ENCODE peak calls at places on chromosomes 7 and 10, in nine cellular contexts. G is WERI-Rb-1; F is HCT116; M is endodermal cell; I is CD4-positive, alpha-beta T cell; W is Peyer's patch; X is A549; K is naive thymus-derived CD4-positive, alpha-beta T cell; Q is GM23248. T is an unnamed sample.
A peak's percentile ranks its signal among the peaks of the same experiment; 100 is the strongest.

GRCh38 chr10:6297522-6297921 is 94.8 kb downstream of the PFKFB3 start:
- DNase-seq in G (no peak), F (no peak), M (no peak), I (no peak), W (no peak), X (peak; percentile 80), K (no peak), Q (no peak), T (no peak)

GRCh38 chr10:29522038-29522855 is 112.5 kb downstream of the SVIL start:
- DNase-seq in G (no peak), F (no peak), M (no peak), I (no peak), W (no peak), X (no peak), K (no peak), Q (no peak), T (no peak)

GRCh38 chr7:15801041-15801440 is 114.6 kb upstream of the MEOX2 start:
- DNase-seq in G (no peak), F (no peak), M (no peak), I (no peak), W (no peak), X (no peak), K (no peak), Q (no peak), T (no peak)

GRCh38 chr10:43253461-43254198 is 13.2 kb downstream of the RASGEF1A start:
- DNase-seq in G (no peak), F (no peak), M (peak; percentile 46), I (no peak), W (peak; percentile 9), X (no peak), K (no peak), Q (no peak), T (no peak)

GRCh38 chr7:7157177-7157886 is 25.0 kb upstream of the C1GALT1 start:
- DNase-seq in G (no peak), F (no peak), M (no peak), I (peak; percentile 50), W (peak; percentile 61), X (no peak), K (peak; percentile 88), Q (peak; percentile 84), T (peak; percentile 19)

GRCh38 chr7:1716263-1717094 is 46.4 kb downstream of the ELFN1 start:
- DNase-seq in G (no peak), F (no peak), M (no peak), I (no peak), W (no peak), X (no peak), K (no peak), Q (peak; percentile 35), T (no peak)

GRCh38 chr7:105800849-105801534 is 75.4 kb downstream of the ATXN7L1 start:
- DNase-seq in G (no peak), F (no peak), M (no peak), I (no peak), W (no peak), X (no peak), K (no peak), Q (no peak), T (no peak)

GRCh38 chr10:120586471-120586872 is 129.4 kb downstream of the PLPP4 start:
- DNase-seq in G (no peak), F (no peak), M (no peak), I (no peak), W (no peak), X (no peak), K (no peak), Q (peak; percentile 72), T (no peak)

GRCh38 chr7:11297226-11297625 is 323.6 kb downstream of the PHF14 start:
- DNase-seq in G (no peak), F (no peak), M (no peak), I (no peak), W (no peak), X (no peak), K (no peak), Q (peak; percentile 0), T (no peak)

GRCh38 chr10:69007260-69007659 is 18.7 kb downstream of the KIFBP start:
- DNase-seq in G (no peak), F (no peak), M (no peak), I (no peak), W (no peak), X (no peak), K (no peak), Q (no peak), T (no peak)

GRCh38 chr7:130695840-130696239 is 9.5 kb upstream of the TSGA13 start:
- DNase-seq in G (no peak), F (peak; percentile 46), M (no peak), I (no peak), W (no peak), X (peak; percentile 64), K (peak; percentile 13), Q (peak; percentile 66), T (no peak)

GRCh38 chr7:4237296-4238235 is 444.5 kb upstream of the FOXK1 start:
- DNase-seq in G (peak; percentile 75), F (no peak), M (no peak), I (no peak), W (no peak), X (no peak), K (no peak), Q (no peak), T (no peak)

GRCh38 chr10:99329238-99329890 is at the start of gene CNNM1:
- DNase-seq in G (peak; percentile 69), F (no peak), M (peak; percentile 88), I (no peak), W (no peak), X (peak; percentile 77), K (peak; percentile 8), Q (peak; percentile 75), T (no peak)

GRCh38 chr7:130409722-130410072 is 29.4 kb downstream of the CPA1 start:
- DNase-seq in G (no peak), F (no peak), M (no peak), I (no peak), W (no peak), X (no peak), K (no peak), Q (peak; percentile 31), T (no peak)

GRCh38 chr7:132368246-132368900 is 207.9 kb downstream of the PLXNA4 start:
- DNase-seq in G (no peak), F (no peak), M (peak; percentile 25), I (no peak), W (no peak), X (no peak), K (no peak), Q (no peak), T (no peak)

GRCh38 chr10:30467939-30468338 is 34.0 kb downstream of the MAP3K8 start:
- DNase-seq in G (no peak), F (no peak), M (no peak), I (no peak), W (no peak), X (no peak), K (no peak), Q (no peak), T (no peak)

GRCh38 chr7:23618241-23618640 is 21.1 kb downstream of the CCDC126 start:
- DNase-seq in G (no peak), F (no peak), M (no peak), I (no peak), W (no peak), X (no peak), K (no peak), Q (peak; percentile 6), T (no peak)

GRCh38 chr10:26249681-26250080 is 33.1 kb downstream of the GAD2 start:
- DNase-seq in G (no peak), F (no peak), M (no peak), I (no peak), W (no peak), X (no peak), K (no peak), Q (no peak), T (no peak)

GRCh38 chr10:131909929-131910328 is 9.1 kb downstream of the PPP2R2D start:
- DNase-seq in G (no peak), F (no peak), M (peak; percentile 32), I (no peak), W (no peak), X (no peak), K (no peak), Q (no peak), T (no peak)

GRCh38 chr7:95491634-95492314 is 6.0 kb downstream of the ASB4 start:
- DNase-seq in G (no peak), F (peak; percentile 94), M (no peak), I (no peak), W (no peak), X (peak; percentile 34), K (no peak), Q (no peak), T (no peak)

GRCh38 chr10:91632671-91633550 is at the start of gene PPP1R3C:
- DNase-seq in G (peak; percentile 92), F (no peak), M (peak; percentile 92), I (peak; percentile 13), W (peak; percentile 32), X (peak; percentile 93), K (peak; percentile 11), Q (peak; percentile 98), T (no peak)

GRCh38 chr7:30564243-30564892 is 30.3 kb upstream of the GARS1 start:
- DNase-seq in G (peak; percentile 81), F (peak; percentile 78), M (peak; percentile 97), I (peak; percentile 71), W (peak; percentile 66), X (peak; percentile 83), K (peak; percentile 76), Q (peak; percentile 82), T (peak; percentile 69)

DNA sequence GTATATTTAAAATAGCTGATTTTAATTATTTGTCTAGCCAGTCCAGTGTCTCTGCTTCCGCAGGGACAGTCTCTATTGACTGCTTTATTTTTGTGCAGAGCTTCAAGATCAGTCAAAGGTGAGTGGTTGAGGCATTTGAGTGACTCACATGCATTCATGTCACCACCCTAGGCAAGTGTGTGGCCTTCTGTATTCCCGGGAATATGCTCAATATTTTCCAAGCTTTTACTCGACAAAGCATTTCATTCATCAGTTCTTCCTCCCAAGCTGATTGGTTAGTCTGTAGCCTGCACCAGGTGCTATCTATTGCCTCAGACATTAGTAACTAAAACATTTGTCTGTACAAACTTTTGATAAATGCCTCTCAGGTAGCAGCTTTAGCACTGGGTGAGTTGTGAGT is 471.5 kb upstream of the NRG3 start:
- DNase-seq in G (no peak), F (no peak), M (no peak), I (no peak), W (no peak), X (no peak), K (no peak), Q (no peak), T (no peak)
- H3K9me3 ChIP-seq in G (no peaks in the 10 kb centered on the region), F (peaks cover 6% of the 10 kb centered on the region), M (no peaks in the 10 kb centered on the region), I (no peaks in the 10 kb centered on the region), W (no peaks in the 10 kb centered on the region), X (no peaks in the 10 kb centered on the region), K (no peaks in the 10 kb centered on the region), Q (no peaks in the 10 kb centered on the region), T (no peaks in the 10 kb centered on the region)

GRCh38 chr10:124375353-124375614 is 43.4 kb downstream of the OAT start:
- DNase-seq in G (no peak), F (no peak), M (no peak), I (no peak), W (no peak), X (no peak), K (no peak), Q (no peak), T (no peak)
- H3K9me3 ChIP-seq in G (peaks cover 3% of the 10 kb centered on the region), F (no peaks in the 10 kb centered on the region), M (no peaks in the 10 kb centered on the region), I (no peaks in the 10 kb centered on the region), W (no peaks in the 10 kb centered on the region), X (no peaks in the 10 kb centered on the region), K (no peaks in the 10 kb centered on the region), Q (no peaks in the 10 kb centered on the region), T (no peaks in the 10 kb centered on the region)

GRCh38 chr7:55624813-55625212 is 52.5 kb upstream of the VOPP1 start:
- DNase-seq in G (no peak), F (no peak), M (no peak), I (no peak), W (no peak), X (no peak), K (no peak), Q (no peak), T (no peak)
- H3K9me3 ChIP-seq in G (peaks cover 19% of the 10 kb centered on the region), F (peaks cover 3% of the 10 kb centered on the region), M (peaks cover 29% of the 10 kb centered on the region), I (no peaks in the 10 kb centered on the region), W (no peaks in the 10 kb centered on the region), X (peaks cover 5% of the 10 kb centered on the region), K (no peaks in the 10 kb centered on the region), Q (no peaks in the 10 kb centered on the region), T (peaks cover 2% of the 10 kb centered on the region)

GRCh38 chr10:130550952-130551674 is 414.9 kb downstream of the GLRX3 start:
- DNase-seq in G (no peak), F (no peak), M (no peak), I (no peak), W (no peak), X (no peak), K (no peak), Q (no peak), T (no peak)
- H3K9me3 ChIP-seq in G (no peaks in the 10 kb centered on the region), F (no peaks in the 10 kb centered on the region), M (no peaks in the 10 kb centered on the region), I (no peaks in the 10 kb centered on the region), W (no peaks in the 10 kb centered on the region), X (no peaks in the 10 kb centered on the region), K (no peaks in the 10 kb centered on the region), Q (no peaks in the 10 kb centered on the region), T (no peaks in the 10 kb centered on the region)